ENCODE peak calls at places on chromosome 5, in nine cellular contexts. G, P, W, Z, M, C, F, Q and J are unnamed samples.
A peak's percentile ranks its signal among the peaks of the same experiment; 100 is the strongest.

GRCh38 chr5:57216714-57217113 is 42.9 kb downstream of the GPBP1 start:
- DNase-seq in P (no peak), C (no peak), G (no peak), M (peak; percentile 52), Q (no peak), F (no peak), W (no peak), Z (no peak), J (no peak)

GRCh38 chr5:153400931-153401330 is 89.5 kb upstream of the GRIA1 start:
- DNase-seq in P (no peak), Q (no peak), W (no peak), M (no peak), C (no peak), Z (no peak), G (no peak), F (no peak), J (no peak)

GRCh38 chr5:142748568-142749249 is 21.5 kb upstream of the ARHGAP26 start:
- DNase-seq in F (no peak), W (peak; percentile 60), G (peak; percentile 63), M (no peak), Q (peak; percentile 51), P (no peak), Z (peak; percentile 54), C (peak; percentile 59), J (no peak)

GRCh38 chr5:75933489-75933888 is 149.7 kb upstream of the SV2C start:
- DNase-seq in F (no peak), P (no peak), W (no peak), Q (no peak), C (no peak), Z (no peak), M (no peak), G (no peak), J (no peak)

GRCh38 chr5:179558912-179559279 is 8.5 kb downstream of the RUFY1 start:
- DNase-seq in M (no peak), Q (no peak), F (no peak), C (peak; percentile 73), W (no peak), G (no peak), P (peak; percentile 31), Z (no peak), J (no peak)

GRCh38 chr5:57598756-57599155 is 116.1 kb upstream of the ACTBL2 start:
- DNase-seq in G (no peak), Q (no peak), C (no peak), Z (peak; percentile 9), P (no peak), M (peak; percentile 15), F (no peak), W (peak; percentile 35), J (no peak)

GRCh38 chr5:142640316-142641005 is 45.4 kb downstream of the FGF1 start:
- DNase-seq in M (no peak), Q (no peak), P (no peak), F (no peak), C (no peak), Z (no peak), W (no peak), G (no peak), J (no peak)

GRCh38 chr5:56819027-56819881 is 3.9 kb downstream of the MAP3K1 start:
- DNase-seq in G (no peak), Z (no peak), P (no peak), F (no peak), Q (no peak), W (peak; percentile 22), C (no peak), M (no peak), J (no peak)

GRCh38 chr5:169176686-169177430 is 124.1 kb downstream of the SLIT3 start:
- DNase-seq in Q (no peak), W (no peak), C (no peak), G (no peak), M (no peak), P (no peak), Z (no peak), F (no peak), J (no peak)

GRCh38 chr5:89851911-89852310 is 557.6 kb downstream of the CETN3 start:
- DNase-seq in G (no peak), W (no peak), Z (no peak), P (no peak), C (no peak), Q (no peak), M (no peak), F (no peak), J (no peak)

GRCh38 chr5:146016764-146017484 is 80.5 kb downstream of the SH3RF2 start:
- DNase-seq in W (no peak), M (no peak), F (no peak), G (no peak), Q (no peak), Z (no peak), P (no peak), C (no peak), J (no peak)

GRCh38 chr5:75566710-75567309 is 44.4 kb upstream of the ANKDD1B start:
- DNase-seq in W (peak; percentile 88), Z (peak; percentile 85), M (peak; percentile 87), G (peak; percentile 71), F (no peak), C (no peak), Q (peak; percentile 23), P (no peak), J (no peak)

GRCh38 chr5:79301046-79301712 is 65.2 kb downstream of the JMY start:
- DNase-seq in M (no peak), Q (no peak), C (no peak), G (no peak), F (no peak), P (no peak), W (no peak), Z (no peak), J (no peak)

GRCh38 chr5:94407023-94407422 is 211.4 kb downstream of the KIAA0825 start:
- DNase-seq in W (no peak), Z (peak; percentile 12), Q (no peak), C (no peak), G (no peak), F (no peak), M (no peak), P (no peak), J (no peak)

GRCh38 chr5:1378866-1379659 is 34.2 kb upstream of the CLPTM1L start:
- DNase-seq in F (no peak), Q (no peak), Z (no peak), P (no peak), C (no peak), M (no peak), W (no peak), G (no peak), J (no peak)

GRCh38 chr5:52776116-52776515 is 11.6 kb upstream of the ITGA1 start:
- DNase-seq in C (no peak), P (no peak), M (no peak), F (no peak), W (no peak), Z (no peak), Q (peak; percentile 68), G (no peak), J (no peak)

GRCh38 chr5:172701336-172702061 is 60.4 kb downstream of the NEURL1B start:
- DNase-seq in G (no peak), Z (no peak), Q (no peak), C (peak; percentile 39), P (no peak), M (no peak), W (no peak), F (no peak), J (no peak)

GRCh38 chr5:61569353-61569752 is 237.3 kb downstream of the ZSWIM6 start:
- DNase-seq in G (no peak), F (no peak), C (no peak), P (no peak), W (no peak), Z (no peak), Q (no peak), M (no peak), J (no peak)

GRCh38 chr5:80487829-80488708 is at the start of gene FAM151B:
- DNase-seq in C (peak; percentile 97), F (peak; percentile 94), P (peak; percentile 92), M (peak; percentile 84), Q (peak; percentile 68), G (peak; percentile 84), Z (peak; percentile 89), W (peak; percentile 93), J (peak; percentile 86)